ENCODE peak calls at places on chromosome 16, in seven cellular contexts. K, N, Z, L, A, E and U are unnamed samples.

GRCh38 chr16:89201467-89202377 is 1.4 kb upstream of the SLC22A31 start:
- DNase-seq in Z (peak), L (peak), A (peak), K (peak), N (no peak), E (peak), U (peak)

GRCh38 chr16:27495191-27495590 is 54.5 kb downstream of the GTF3C1 start:
- DNase-seq in N (no peak), Z (no peak), E (no peak), L (no peak), A (no peak), K (peak), U (peak)

GRCh38 chr16:8712589-8713361 is 38.4 kb downstream of the ABAT start:
- DNase-seq in L (peak), E (no peak), K (no peak), N (no peak), Z (no peak), A (peak), U (no peak)

GRCh38 chr16:9378876-9379275 is 287.4 kb downstream of the HAPSTR1 start:
- DNase-seq in E (no peak), N (no peak), K (no peak), A (no peak), L (peak), Z (no peak), U (no peak)

GRCh38 chr16:14955546-14956231 is 18.4 kb downstream of the NPIPA1 start:
- DNase-seq in E (no peak), K (peak), A (no peak), N (no peak), Z (no peak), L (no peak), U (peak)

GRCh38 chr16:74862743-74863244 is 88.2 kb upstream of the FA2H start:
- DNase-seq in K (no peak), Z (peak), N (no peak), A (peak), E (no peak), L (peak), U (no peak)

GRCh38 chr16:75534560-75535205 is 1.2 kb downstream of the CHST5 start:
- DNase-seq in E (no peak), N (no peak), L (no peak), A (no peak), K (no peak), Z (no peak), U (no peak)

GRCh38 chr16:48829361-48829760 is 219.4 kb upstream of the N4BP1 start:
- DNase-seq in K (no peak), E (no peak), N (no peak), Z (no peak), L (no peak), A (no peak), U (no peak)

GRCh38 chr16:81163671-81164070 is 67.5 kb upstream of the GCSH start:
- DNase-seq in E (no peak), L (no peak), K (no peak), A (no peak), Z (no peak), N (no peak), U (no peak)

GRCh38 chr16:50932348-50932916 is 190.5 kb downstream of the CYLD start:
- DNase-seq in K (no peak), Z (no peak), N (no peak), L (no peak), A (no peak), E (no peak), U (no peak)

GRCh38 chr16:89506791-89507191 is 1.4 kb upstream of the SPG7 start:
- DNase-seq in L (no peak), N (no peak), K (no peak), Z (no peak), A (no peak), E (no peak), U (no peak)

GRCh38 chr16:88310796-88311605 is 71.8 kb upstream of the ZNF469 start:
- DNase-seq in A (no peak), E (no peak), Z (no peak), L (no peak), K (no peak), N (no peak), U (no peak)

GRCh38 chr16:88561485-88562369 is 8.5 kb upstream of the ZC3H18 start:
- DNase-seq in E (peak), Z (peak), K (peak), N (no peak), A (peak), L (peak), U (peak)

GRCh38 chr16:55454861-55455260 is 24.1 kb upstream of the MMP2 start:
- DNase-seq in L (no peak), E (no peak), Z (no peak), A (no peak), K (no peak), N (no peak), U (no peak)

GRCh38 chr16:88049020-88049419 is 97.8 kb downstream of the BANP start:
- DNase-seq in N (no peak), E (no peak), A (no peak), Z (no peak), L (no peak), K (no peak), U (peak)

GRCh38 chr16:1003551-1004347 is 22.2 kb downstream of the SOX8 start:
- DNase-seq in Z (no peak), N (no peak), E (no peak), L (no peak), K (no peak), A (no peak), U (no peak)

GRCh38 chr16:88810868-88811599 is 694 bp downstream of the APRT start:
- DNase-seq in E (peak), K (peak), A (peak), L (peak), N (peak), Z (peak), U (peak)

GRCh38 chr16:79215289-79215688 is 385.2 kb downstream of the MAF start:
- DNase-seq in A (no peak), Z (no peak), N (no peak), E (no peak), L (no peak), K (no peak), U (no peak)

GRCh38 chr16:19644877-19645276 is 73.2 kb downstream of the KNOP1 start:
- DNase-seq in K (peak), E (no peak), A (no peak), Z (no peak), L (peak), N (peak), U (peak)

GRCh38 chr16:88754912-88755744 is 29.9 kb downstream of the PIEZO1 start:
- DNase-seq in K (no peak), A (peak), E (no peak), L (no peak), Z (no peak), N (no peak), U (no peak)

DNA sequence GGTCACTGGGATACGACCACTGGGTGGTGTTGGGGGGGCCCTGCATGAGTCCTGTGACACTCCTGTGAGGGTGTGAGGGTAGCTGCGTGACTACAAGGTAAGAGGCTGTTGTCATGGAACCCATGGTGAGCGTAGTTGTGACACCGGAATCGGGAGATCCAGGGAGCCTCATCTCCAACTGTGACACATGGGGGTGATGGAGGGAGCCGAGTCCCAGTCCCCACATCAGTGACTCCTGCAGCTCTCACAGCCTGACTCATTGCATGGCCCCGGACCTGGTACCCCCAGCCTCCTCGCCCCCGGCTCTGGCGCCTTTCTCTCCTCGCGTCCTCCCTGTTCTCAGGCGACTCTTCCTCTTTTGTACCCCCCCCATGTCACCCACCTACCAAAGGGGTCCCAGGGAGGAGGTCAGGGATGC is 14.2 kb downstream of the CDH16 start:
- DNase-seq in Z (no peak), K (no peak), A (no peak), E (no peak), L (no peak), N (no peak), U (no peak)
- H3K4me3 ChIP-seq in Z (no peak), K (no peak), A (no peak), E (no peak), L (no peak), N (peak), U (no peak)

GRCh38 chr16:52869243-52869642 is 183.5 kb downstream of the CHD9NB start:
- DNase-seq in N (no peak), A (no peak), L (no peak), Z (no peak), K (no peak), E (no peak), U (no peak)
- H3K27ac ChIP-seq in N (no peak), A (no peak), L (no peak), Z (no peak), K (no peak), E (no peak), U (no peak)

GRCh38 chr16:85859818-85860125 is 39.2 kb upstream of the IRF8 start:
- DNase-seq in A (no peak), Z (no peak), K (no peak), L (no peak), E (no peak), N (peak), U (no peak)

GRCh38 chr16:85856585-85856984 is 42.4 kb upstream of the IRF8 start:
- DNase-seq in A (no peak), E (no peak), L (no peak), Z (peak), K (no peak), N (no peak), U (no peak)

GRCh38 chr16:85858984-85859817 is 39.8 kb upstream of the IRF8 start:
- DNase-seq in K (no peak), A (no peak), N (peak), L (no peak), E (no peak), Z (peak), U (no peak)

GRCh38 chr16:85856054-85856453 is 42.9 kb upstream of the IRF8 start:
- DNase-seq in N (no peak), L (no peak), Z (no peak), K (no peak), A (no peak), E (no peak), U (no peak)

DNA sequence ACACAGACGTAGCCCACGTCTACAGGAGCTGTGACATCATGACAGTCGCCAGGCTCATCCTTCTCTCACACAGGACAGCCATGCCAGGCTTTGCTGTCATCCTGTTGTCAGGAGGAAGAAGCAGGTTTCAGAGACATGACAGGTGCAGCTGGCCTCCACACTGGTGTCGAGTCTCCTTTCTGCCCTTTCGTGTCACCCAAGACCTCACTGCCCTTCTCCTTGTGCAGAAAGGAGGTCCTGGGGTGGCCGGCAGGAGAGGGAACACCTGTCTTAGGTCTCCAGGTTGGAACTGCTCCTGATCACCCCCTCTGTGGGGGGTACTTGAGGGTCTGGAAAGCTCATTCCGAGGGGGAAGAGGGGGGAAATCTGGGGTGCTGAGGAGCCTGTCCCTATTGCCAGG is 41.6 kb upstream of the IRF8 start:
- DNase-seq in A (no peak), E (no peak), K (no peak), L (no peak), Z (peak), N (no peak), U (no peak)
- H3K4me3 ChIP-seq in A (no peak), E (no peak), K (no peak), L (no peak), Z (no peak), N (no peak), U (no peak)

DNA sequence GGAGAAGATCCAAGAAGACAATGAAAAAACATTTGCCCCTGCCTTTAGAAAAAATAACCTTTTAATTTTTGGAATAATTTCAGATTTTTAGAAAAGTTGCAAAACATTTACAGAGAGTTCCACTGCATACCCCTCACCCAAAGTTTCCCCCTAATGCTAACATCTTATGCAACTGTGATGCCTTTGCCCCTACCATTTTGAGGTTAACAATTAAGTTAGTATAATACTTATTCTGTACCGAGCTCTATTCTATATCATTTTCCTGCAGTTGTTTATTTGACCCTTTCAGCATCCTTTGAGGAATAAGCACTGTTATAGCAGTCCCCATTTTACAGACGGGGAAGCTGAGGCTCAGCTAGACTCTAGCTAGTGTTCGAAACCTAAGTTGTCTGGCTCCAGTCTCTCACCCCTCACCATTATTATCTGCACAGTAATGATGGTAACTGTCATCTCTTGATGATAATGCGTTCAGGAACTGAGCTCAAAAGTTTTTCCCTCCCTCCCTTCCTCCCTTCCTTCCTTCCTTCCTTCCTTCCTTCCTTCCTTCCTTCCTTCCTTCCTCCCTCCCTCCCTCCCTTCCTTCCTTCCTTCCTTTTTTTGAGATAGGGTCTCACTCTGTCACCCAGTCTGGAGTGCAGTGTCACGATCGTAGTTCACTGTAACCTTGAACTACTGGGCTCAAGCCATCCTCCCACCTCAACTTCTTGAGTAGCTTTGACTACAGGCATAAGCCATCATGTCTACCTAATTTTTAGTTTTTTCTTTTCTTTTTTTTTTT is 66.6 kb downstream of the PRKCB start:
- DNase-seq in K (no peak), E (no peak), N (no peak), L (no peak), Z (no peak), A (no peak), U (no peak)
- H3K27ac ChIP-seq in K (no peak), E (no peak), N (no peak), L (no peak), Z (no peak), A (no peak), U (no peak)

DNA sequence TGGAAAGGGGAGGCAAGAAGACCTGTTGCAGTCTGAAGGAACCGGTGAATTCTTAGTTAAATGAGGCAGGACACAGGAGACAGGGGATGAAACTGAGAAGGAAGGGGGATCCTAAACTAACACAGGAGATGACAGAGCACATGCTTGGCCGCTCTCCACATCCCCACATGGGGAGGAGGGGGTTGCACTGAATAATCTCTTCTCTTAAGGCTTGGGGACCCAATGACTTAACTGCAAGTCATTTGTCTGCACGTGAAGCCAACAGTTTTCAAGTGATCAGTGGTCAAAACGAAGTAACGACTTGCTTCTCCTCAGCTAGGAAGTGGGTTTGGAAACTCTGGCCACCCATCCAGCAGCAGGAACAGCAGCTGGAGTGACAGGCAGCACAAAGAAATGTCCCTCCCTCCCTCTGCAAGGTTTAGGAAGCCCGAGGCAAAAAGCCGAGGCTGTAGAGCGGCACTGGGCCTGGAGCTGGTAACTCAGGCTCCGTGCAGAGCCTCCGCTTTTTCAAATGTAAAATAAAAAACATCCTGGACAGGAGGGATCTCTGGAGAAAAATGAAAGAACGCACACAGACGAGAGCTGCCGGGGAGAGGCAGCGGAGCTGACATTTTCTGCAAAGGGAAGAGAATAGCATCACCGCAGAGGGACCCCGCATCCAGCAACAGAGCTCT is 335.1 kb upstream of the ZFHX3 start:
- DNase-seq in L (no peak), E (no peak), N (no peak), Z (no peak), K (no peak), A (no peak), U (no peak)
- H3K4me3 ChIP-seq in L (no peak), E (no peak), N (no peak), Z (no peak), K (no peak), A (no peak), U (no peak)

DNA sequence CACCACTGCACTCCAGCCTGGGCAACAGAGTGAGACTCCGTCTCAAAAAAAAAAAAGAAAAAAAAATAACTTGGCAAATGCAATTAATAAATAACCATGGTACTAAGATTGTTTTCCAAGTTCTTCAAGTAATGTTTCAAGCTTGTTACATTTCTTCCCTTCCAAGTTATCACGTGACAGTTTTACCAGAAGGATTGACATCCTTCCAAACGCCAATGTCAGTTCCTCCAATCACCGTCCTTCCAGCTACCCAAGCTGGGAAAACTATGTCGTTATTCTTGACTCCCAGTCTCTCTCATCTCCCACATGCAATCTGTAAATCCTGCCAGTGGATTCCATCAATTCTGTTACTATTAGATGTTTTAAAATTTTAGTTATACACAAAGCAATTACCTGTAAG is 3.9 kb upstream of the PHAF1 start:
- DNase-seq in A (no peak), K (no peak), N (no peak), L (no peak), Z (no peak), E (no peak), U (no peak)
- H3K27ac ChIP-seq in A (no peak), K (no peak), N (no peak), L (no peak), Z (no peak), E (no peak), U (no peak)